ENCODE peak calls at places on chromosomes 11 and 22, in six cellular contexts. J, V, Q, D, H and N are unnamed samples.

GRCh38 chr11:10317281-10317755 is 12.4 kb downstream of the ADM start:
- DNase-seq in D (peak; percentile 90), J (no peak), H (no peak), V (no peak), Q (peak; percentile 56), N (no peak)

GRCh38 chr22:48938741-48939140 is 888.9 kb downstream of the BRD1 start:
- DNase-seq in V (no peak), Q (no peak), D (no peak), H (no peak), J (no peak), N (no peak)

GRCh38 chr11:83206771-83207413 is 13.4 kb downstream of the ANKRD42 start:
- DNase-seq in V (no peak), Q (no peak), H (no peak), J (no peak), D (no peak), N (no peak)

GRCh38 chr11:128400382-128401203 is 186.8 kb downstream of the ETS1 start:
- DNase-seq in D (no peak), V (no peak), H (peak; percentile 85), Q (no peak), J (peak; percentile 76), N (peak; percentile 80)

GRCh38 chr22:27223317-27224177 is 566.2 kb downstream of the MIAT start:
- DNase-seq in V (no peak), H (peak; percentile 70), Q (no peak), D (no peak), J (peak; percentile 84), N (no peak)

GRCh38 chr11:28615542-28615941 is 507.4 kb downstream of the METTL15 start:
- DNase-seq in V (no peak), Q (no peak), D (no peak), J (no peak), H (no peak), N (no peak)

GRCh38 chr11:27309064-27309463 is 54.0 kb downstream of the CCDC34 start:
- DNase-seq in H (no peak), J (no peak), D (no peak), V (no peak), Q (no peak), N (no peak)

GRCh38 chr11:43866520-43866919 is 14.1 kb upstream of the ALKBH3 start:
- DNase-seq in J (peak; percentile 11), H (peak; percentile 6), D (no peak), Q (no peak), V (no peak), N (no peak)

GRCh38 chr11:130166457-130166784 is 6.8 kb downstream of the ST14 start:
- DNase-seq in J (peak; percentile 91), H (peak; percentile 99), D (no peak), V (peak; percentile 57), Q (no peak), N (peak; percentile 58)

GRCh38 chr22:41445171-41446056 is 1.2 kb downstream of the TOB2 start:
- DNase-seq in Q (peak; percentile 47), V (peak; percentile 69), J (no peak), D (peak; percentile 92), H (no peak), N (no peak)

GRCh38 chr22:27983361-27983791 is 64.3 kb upstream of the PITPNB start:
- DNase-seq in D (no peak), H (no peak), J (no peak), Q (no peak), V (no peak), N (no peak)

GRCh38 chr11:128933481-128934178 is 9.0 kb downstream of the TP53AIP1 start:
- DNase-seq in D (no peak), V (peak; percentile 60), Q (no peak), H (no peak), J (no peak), N (no peak)

GRCh38 chr11:78838417-78838816 is 263.8 kb upstream of the NARS2 start:
- DNase-seq in Q (peak; percentile 12), H (no peak), V (no peak), J (no peak), D (no peak), N (no peak)

GRCh38 chr11:42536961-42537360 is 774.8 kb upstream of the API5 start:
- DNase-seq in D (no peak), J (no peak), H (no peak), Q (no peak), V (no peak), N (no peak)

GRCh38 chr11:93198221-93198650 is 445 bp upstream of the SLC36A4 start:
- DNase-seq in J (no peak), Q (peak; percentile 47), D (no peak), V (no peak), H (peak; percentile 31), N (no peak)

GRCh38 chr11:122209619-122210377 is 93.8 kb upstream of the BLID start:
- DNase-seq in J (peak; percentile 73), V (peak; percentile 67), H (peak; percentile 95), D (no peak), Q (no peak), N (peak; percentile 65)

GRCh38 chr11:72764503-72764902 is 12.3 kb upstream of the ARAP1 start:
- DNase-seq in V (no peak), H (no peak), D (peak; percentile 33), J (no peak), Q (no peak), N (no peak)

GRCh38 chr22:36461665-36462474 is 19.6 kb downstream of the TXN2 start:
- DNase-seq in H (peak; percentile 58), V (no peak), D (no peak), J (peak; percentile 92), Q (no peak), N (no peak)

GRCh38 chr11:4025248-4025956 is 69.2 kb upstream of the RRM1 start:
- DNase-seq in J (peak; percentile 52), Q (no peak), D (no peak), H (peak; percentile 59), V (no peak), N (peak; percentile 20)

GRCh38 chr11:61295596-61295926 is 445 bp upstream of the VWCE start:
- DNase-seq in V (no peak), D (no peak), Q (no peak), J (no peak), H (no peak), N (no peak)

GRCh38 chr11:77147668-77148321 is 19.7 kb downstream of the MYO7A start:
- DNase-seq in Q (no peak), H (no peak), V (peak; percentile 95), J (no peak), D (peak; percentile 89), N (no peak)

GRCh38 chr11:128662960-128663359 is 30.9 kb upstream of the FLI1 start:
- DNase-seq in D (peak; percentile 33), J (no peak), V (no peak), Q (no peak), H (no peak), N (no peak)

GRCh38 chr11:72758304-72758689 is 6.1 kb upstream of the ARAP1 start:
- DNase-seq in V (peak; percentile 55), H (peak; percentile 78), J (peak; percentile 50), D (no peak), Q (no peak), N (no peak)

GRCh38 chr11:85945296-85945695 is 90.1 kb downstream of the CCDC83 start:
- DNase-seq in J (no peak), H (no peak), Q (no peak), D (no peak), V (peak; percentile 23), N (no peak)

GRCh38 chr11:64744544-64745218 is 739 bp upstream of the RASGRP2 start:
- DNase-seq in V (peak; percentile 73), J (no peak), Q (no peak), D (peak; percentile 64), H (no peak), N (no peak)

GRCh38 chr22:25281675-25282345 is 62.4 kb downstream of the CRYBB2 start:
- DNase-seq in Q (no peak), H (no peak), V (peak; percentile 10), D (peak; percentile 47), J (no peak), N (no peak)
- TF ChIP-seq CTCF in Q (no peak), H (no peak), V (no peak), D (no peak), J (no peak), N (no peak)

GRCh38 chr11:46987183-46987582 is 50.6 kb downstream of the CSTPP1 start:
- DNase-seq in D (peak; percentile 20), V (no peak), Q (no peak), J (no peak), H (no peak), N (no peak)
- TF ChIP-seq CTCF in D (peak; percentile 10), V (no peak), Q (no peak), J (no peak), H (no peak), N (no peak)

GRCh38 chr22:20153945-20154344 is 3.1 kb upstream of the CCDC188 start:
- DNase-seq in V (no peak), J (no peak), Q (no peak), H (no peak), D (peak; percentile 62), N (no peak)
- TF ChIP-seq CTCF in V (no peak), J (no peak), Q (no peak), H (no peak), D (peak; percentile 44), N (no peak)

DNA sequence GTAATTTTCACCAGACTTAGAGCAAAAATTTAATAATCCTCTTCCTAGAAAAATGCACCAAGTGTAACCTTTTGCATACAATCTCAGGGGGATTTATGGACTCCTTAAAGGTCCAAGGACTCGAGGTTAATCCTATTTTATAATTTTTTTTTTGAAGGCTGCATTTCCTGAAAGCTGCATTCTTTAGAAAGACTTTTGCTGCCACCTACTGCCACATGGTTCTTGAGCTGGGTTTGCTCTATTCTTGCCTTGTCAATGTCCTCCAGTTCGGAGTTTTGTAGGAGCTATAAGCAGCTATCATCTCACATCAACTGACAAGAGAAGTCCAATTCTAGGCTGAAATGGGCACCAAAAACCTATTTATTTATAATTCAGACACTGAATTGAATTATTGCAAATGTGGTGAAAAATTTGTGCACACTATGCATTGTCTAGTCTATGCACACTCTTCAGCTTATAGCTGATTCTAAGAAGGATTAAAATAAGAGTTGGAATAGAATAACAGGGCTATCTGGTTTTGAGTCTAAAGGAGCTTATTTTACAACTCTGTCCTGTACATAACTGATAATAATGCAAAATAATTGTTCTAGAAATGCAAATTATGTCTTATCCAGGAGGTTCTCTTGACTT is 31.3 kb downstream of the TRAF6 start:
- DNase-seq in V (peak; percentile 59), J (peak; percentile 54), H (peak; percentile 63), D (peak; percentile 75), Q (peak; percentile 30), N (no peak)
- TF ChIP-seq CTCF in V (peak; percentile 54), J (peak; percentile 78), H (peak; percentile 67), D (peak; percentile 86), Q (peak; percentile 30), N (peak; percentile 70)

GRCh38 chr22:44067033-44067432 is 42.9 kb downstream of the PARVB start:
- DNase-seq in J (no peak), D (no peak), V (no peak), H (no peak), Q (no peak), N (no peak)
- TF ChIP-seq CTCF in J (no peak), D (peak; percentile 18), V (no peak), H (no peak), Q (no peak), N (no peak)

GRCh38 chr11:45848654-45849081 is 1.4 kb downstream of the CRY2 start:
- DNase-seq in H (no peak), J (no peak), D (no peak), Q (no peak), V (no peak), N (no peak)
- TF ChIP-seq CTCF in H (no peak), J (no peak), D (no peak), Q (no peak), V (no peak), N (no peak)

GRCh38 chr11:94897330-94897768 is 76.0 kb downstream of the CWC15 start:
- DNase-seq in H (peak; percentile 62), V (peak; percentile 62), J (peak; percentile 21), D (peak; percentile 56), Q (peak; percentile 44), N (no peak)
- TF ChIP-seq CTCF in H (peak; percentile 94), V (peak; percentile 94), J (peak; percentile 97), D (peak; percentile 96), Q (peak; percentile 86), N (peak; percentile 89)